ENCODE peak calls at places on chromosomes 2 and 18, in seven cellular contexts. One of them, this sample, is unnamed. For H3K4me1, the result is how much of the 10 kb centered on the place peaks cover.

GRCh38 chr2:11568436-11568835 is 34.6 kb downstream of the GREB1 start:
- DNase-seq in CD8-positive, alpha-beta T cell: no peak
- DNase-seq in adrenal gland: no peak
- DNase-seq in thyroid gland: no peak
- DNase-seq in Peyer's patch: peak
- DNase-seq in heart right ventricle: no peak
- DNase-seq in CD4-positive, alpha-beta memory T cell: no peak
- DNase-seq in this sample: no peak

GRCh38 chr18:46555213-46555612 is 101.8 kb downstream of the LOXHD1 start:
- DNase-seq in CD4-positive, alpha-beta memory T cell: no peak
- DNase-seq in Peyer's patch: no peak
- DNase-seq in CD8-positive, alpha-beta T cell: no peak
- DNase-seq in heart right ventricle: no peak
- DNase-seq in thyroid gland: no peak
- DNase-seq in adrenal gland: no peak
- DNase-seq in this sample: no peak

GRCh38 chr2:135676031-135676430 is 65.6 kb upstream of the UBXN4 start:
- DNase-seq in Peyer's patch: no peak
- DNase-seq in adrenal gland: no peak
- DNase-seq in CD8-positive, alpha-beta T cell: no peak
- DNase-seq in heart right ventricle: no peak
- DNase-seq in CD4-positive, alpha-beta memory T cell: no peak
- DNase-seq in thyroid gland: no peak
- DNase-seq in this sample: no peak

GRCh38 chr2:149036507-149037293 is 1.8 kb upstream of the LYPD6B start:
- DNase-seq in CD8-positive, alpha-beta T cell: no peak
- DNase-seq in Peyer's patch: no peak
- DNase-seq in heart right ventricle: no peak
- DNase-seq in thyroid gland: no peak
- DNase-seq in CD4-positive, alpha-beta memory T cell: no peak
- DNase-seq in adrenal gland: no peak
- DNase-seq in this sample: no peak

GRCh38 chr2:174631009-174631981 is 33.7 kb upstream of the WIPF1 start:
- DNase-seq in thyroid gland: no peak
- DNase-seq in Peyer's patch: no peak
- DNase-seq in adrenal gland: no peak
- DNase-seq in CD8-positive, alpha-beta T cell: no peak
- DNase-seq in CD4-positive, alpha-beta memory T cell: no peak
- DNase-seq in heart right ventricle: no peak
- DNase-seq in this sample: no peak

GRCh38 chr18:24188120-24188519 is 49.3 kb downstream of the CABYR start:
- DNase-seq in adrenal gland: no peak
- DNase-seq in CD4-positive, alpha-beta memory T cell: no peak
- DNase-seq in CD8-positive, alpha-beta T cell: no peak
- DNase-seq in Peyer's patch: no peak
- DNase-seq in thyroid gland: no peak
- DNase-seq in heart right ventricle: no peak
- DNase-seq in this sample: no peak

GRCh38 chr2:159891917-159892691 is 94.1 kb upstream of the CD302 start:
- DNase-seq in Peyer's patch: no peak
- DNase-seq in CD8-positive, alpha-beta T cell: no peak
- DNase-seq in heart right ventricle: no peak
- DNase-seq in adrenal gland: no peak
- DNase-seq in CD4-positive, alpha-beta memory T cell: no peak
- DNase-seq in thyroid gland: no peak
- DNase-seq in this sample: no peak

GRCh38 chr2:155021591-155021990 is 323.1 kb downstream of the KCNJ3 start:
- DNase-seq in thyroid gland: no peak
- DNase-seq in CD4-positive, alpha-beta memory T cell: no peak
- DNase-seq in Peyer's patch: no peak
- DNase-seq in CD8-positive, alpha-beta T cell: no peak
- DNase-seq in adrenal gland: no peak
- DNase-seq in heart right ventricle: no peak
- DNase-seq in this sample: no peak

GRCh38 chr18:10490401-10491289 is 35.2 kb upstream of the NAPG start:
- DNase-seq in heart right ventricle: peak
- DNase-seq in adrenal gland: no peak
- DNase-seq in thyroid gland: peak
- DNase-seq in CD8-positive, alpha-beta T cell: peak
- DNase-seq in CD4-positive, alpha-beta memory T cell: peak
- DNase-seq in Peyer's patch: peak
- DNase-seq in this sample: no peak

GRCh38 chr2:74194799-74195198 is 3.6 kb upstream of the MTHFD2 start:
- DNase-seq in CD4-positive, alpha-beta memory T cell: no peak
- DNase-seq in heart right ventricle: no peak
- DNase-seq in adrenal gland: no peak
- DNase-seq in thyroid gland: no peak
- DNase-seq in CD8-positive, alpha-beta T cell: no peak
- DNase-seq in Peyer's patch: no peak
- DNase-seq in this sample: no peak

GRCh38 chr2:28627722-28628480 is 123.7 kb upstream of the PPP1CB start:
- DNase-seq in adrenal gland: no peak
- DNase-seq in CD8-positive, alpha-beta T cell: no peak
- DNase-seq in CD4-positive, alpha-beta memory T cell: no peak
- DNase-seq in heart right ventricle: peak
- DNase-seq in thyroid gland: no peak
- DNase-seq in Peyer's patch: no peak
- DNase-seq in this sample: no peak

GRCh38 chr2:231272961-231273360 is 74.5 kb downstream of the ARMC9 start:
- DNase-seq in heart right ventricle: no peak
- DNase-seq in CD4-positive, alpha-beta memory T cell: no peak
- DNase-seq in adrenal gland: no peak
- DNase-seq in CD8-positive, alpha-beta T cell: no peak
- DNase-seq in thyroid gland: no peak
- DNase-seq in Peyer's patch: no peak
- DNase-seq in this sample: no peak

GRCh38 chr2:3968736-3969135 is 265.4 kb downstream of the DCDC2C start:
- DNase-seq in CD4-positive, alpha-beta memory T cell: no peak
- DNase-seq in adrenal gland: no peak
- DNase-seq in thyroid gland: no peak
- DNase-seq in heart right ventricle: no peak
- DNase-seq in CD8-positive, alpha-beta T cell: no peak
- DNase-seq in Peyer's patch: no peak
- DNase-seq in this sample: peak

GRCh38 chr2:7745369-7745768 is 828.2 kb downstream of the RNF144A start:
- DNase-seq in CD8-positive, alpha-beta T cell: no peak
- DNase-seq in CD4-positive, alpha-beta memory T cell: no peak
- DNase-seq in Peyer's patch: no peak
- DNase-seq in adrenal gland: no peak
- DNase-seq in thyroid gland: no peak
- DNase-seq in heart right ventricle: no peak
- DNase-seq in this sample: no peak

GRCh38 chr2:73003027-73003426 is 68.5 kb downstream of the SFXN5 start:
- DNase-seq in CD8-positive, alpha-beta T cell: no peak
- DNase-seq in CD4-positive, alpha-beta memory T cell: no peak
- DNase-seq in thyroid gland: no peak
- DNase-seq in Peyer's patch: peak
- DNase-seq in adrenal gland: no peak
- DNase-seq in heart right ventricle: no peak
- DNase-seq in this sample: no peak

GRCh38 chr18:34028341-34028740 is 196.4 kb downstream of the NOL4 start:
- DNase-seq in CD8-positive, alpha-beta T cell: no peak
- DNase-seq in thyroid gland: no peak
- DNase-seq in CD4-positive, alpha-beta memory T cell: no peak
- DNase-seq in adrenal gland: no peak
- DNase-seq in Peyer's patch: peak
- DNase-seq in heart right ventricle: no peak
- DNase-seq in this sample: no peak

GRCh38 chr2:12424820-12425219 is 291.9 kb upstream of the TRIB2 start:
- DNase-seq in CD8-positive, alpha-beta T cell: no peak
- DNase-seq in Peyer's patch: no peak
- DNase-seq in CD4-positive, alpha-beta memory T cell: no peak
- DNase-seq in heart right ventricle: no peak
- DNase-seq in adrenal gland: no peak
- DNase-seq in thyroid gland: no peak
- DNase-seq in this sample: no peak

GRCh38 chr2:121150126-121150525 is 134.9 kb downstream of the TFCP2L1 start:
- DNase-seq in adrenal gland: no peak
- DNase-seq in Peyer's patch: no peak
- DNase-seq in CD8-positive, alpha-beta T cell: no peak
- DNase-seq in CD4-positive, alpha-beta memory T cell: no peak
- DNase-seq in heart right ventricle: no peak
- DNase-seq in thyroid gland: no peak
- DNase-seq in this sample: no peak

GRCh38 chr2:108316194-108316880 is 27.6 kb downstream of the SULT1C2 start:
- DNase-seq in Peyer's patch: no peak
- DNase-seq in CD4-positive, alpha-beta memory T cell: no peak
- DNase-seq in adrenal gland: no peak
- DNase-seq in CD8-positive, alpha-beta T cell: no peak
- DNase-seq in thyroid gland: no peak
- DNase-seq in heart right ventricle: no peak
- DNase-seq in this sample: no peak
- H3K4me3 ChIP-seq in Peyer's patch: no peak
- H3K4me3 ChIP-seq in CD4-positive, alpha-beta memory T cell: no peak
- H3K4me3 ChIP-seq in adrenal gland: no peak
- H3K4me3 ChIP-seq in CD8-positive, alpha-beta T cell: no peak
- H3K4me3 ChIP-seq in thyroid gland: no peak
- H3K4me3 ChIP-seq in heart right ventricle: no peak
- H3K4me3 ChIP-seq in this sample: no peak

GRCh38 chr2:241548451-241548835 is 10.1 kb upstream of the BOK start:
- DNase-seq in thyroid gland: no peak
- DNase-seq in CD8-positive, alpha-beta T cell: no peak
- DNase-seq in heart right ventricle: no peak
- DNase-seq in CD4-positive, alpha-beta memory T cell: no peak
- DNase-seq in Peyer's patch: no peak
- DNase-seq in adrenal gland: no peak
- DNase-seq in this sample: no peak
- H3K4me1 ChIP-seq in thyroid gland: under half
- H3K4me1 ChIP-seq in CD8-positive, alpha-beta T cell: under half
- H3K4me1 ChIP-seq in heart right ventricle: under half
- H3K4me1 ChIP-seq in CD4-positive, alpha-beta memory T cell: under half
- H3K4me1 ChIP-seq in Peyer's patch: under half
- H3K4me1 ChIP-seq in adrenal gland: under half
- H3K4me1 ChIP-seq in this sample: under half

DNA sequence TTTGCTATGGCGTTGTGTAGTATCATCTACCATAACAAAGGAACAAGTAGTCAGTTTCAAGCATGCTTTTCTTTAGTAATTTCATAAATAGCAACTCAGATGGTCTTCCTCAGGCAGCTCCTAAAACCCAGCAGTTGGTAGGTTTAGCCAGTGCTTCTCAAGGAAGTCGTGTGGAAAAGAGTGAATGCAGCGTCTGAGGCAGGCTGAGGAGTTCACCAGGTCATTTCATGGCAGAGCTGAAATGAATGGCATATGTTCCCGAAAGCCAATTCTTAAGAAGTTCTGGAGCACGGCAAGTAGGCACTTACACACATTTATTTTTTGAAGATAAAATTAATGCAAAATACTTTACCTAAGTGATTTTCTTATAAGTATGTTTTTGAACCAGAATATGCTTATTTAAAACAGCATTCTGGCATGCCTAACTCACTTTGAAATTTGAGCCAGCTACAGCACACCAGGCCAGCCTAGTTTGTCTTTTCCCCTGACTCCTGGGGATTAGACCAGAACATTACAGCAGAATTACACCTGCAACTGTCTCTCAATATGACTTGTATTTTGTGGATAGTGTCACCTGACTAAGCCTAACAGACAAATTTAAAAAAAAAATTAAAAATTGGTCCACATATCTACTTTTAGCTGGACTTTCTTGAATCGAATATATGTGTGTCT is 62.2 kb downstream of the OSBPL6 start:
- DNase-seq in adrenal gland: no peak
- DNase-seq in Peyer's patch: no peak
- DNase-seq in heart right ventricle: no peak
- DNase-seq in thyroid gland: peak
- DNase-seq in CD8-positive, alpha-beta T cell: no peak
- DNase-seq in CD4-positive, alpha-beta memory T cell: no peak
- DNase-seq in this sample: no peak
- H3K4me3 ChIP-seq in adrenal gland: no peak
- H3K4me3 ChIP-seq in Peyer's patch: no peak
- H3K4me3 ChIP-seq in heart right ventricle: no peak
- H3K4me3 ChIP-seq in thyroid gland: no peak
- H3K4me3 ChIP-seq in CD8-positive, alpha-beta T cell: no peak
- H3K4me3 ChIP-seq in CD4-positive, alpha-beta memory T cell: no peak
- H3K4me3 ChIP-seq in this sample: no peak

DNA sequence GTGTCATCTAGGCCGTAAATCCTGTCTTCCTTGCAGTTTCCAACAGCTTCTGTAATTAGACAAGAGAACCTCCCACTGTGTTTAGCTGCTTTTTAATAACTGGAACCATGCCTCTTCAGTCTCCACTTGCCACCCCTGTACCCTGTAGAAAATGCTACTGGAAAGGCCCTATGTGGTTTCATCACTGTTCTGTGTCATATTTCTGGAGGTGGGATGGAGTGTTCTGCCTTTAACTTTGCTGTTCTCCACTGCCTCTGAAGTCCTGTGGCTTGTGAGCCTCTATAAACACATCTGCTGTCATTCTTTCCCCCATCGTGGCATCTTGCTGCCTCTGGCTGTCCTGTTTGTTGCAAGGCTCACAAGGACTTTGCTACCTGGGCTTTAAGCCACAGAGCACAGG is 17.9 kb downstream of the MGAT5 start:
- DNase-seq in Peyer's patch: no peak
- DNase-seq in CD4-positive, alpha-beta memory T cell: no peak
- DNase-seq in thyroid gland: no peak
- DNase-seq in heart right ventricle: no peak
- DNase-seq in adrenal gland: no peak
- DNase-seq in CD8-positive, alpha-beta T cell: no peak
- DNase-seq in this sample: no peak
- H3K4me1 ChIP-seq in Peyer's patch: under half
- H3K4me1 ChIP-seq in CD4-positive, alpha-beta memory T cell: under half
- H3K4me1 ChIP-seq in thyroid gland: under half
- H3K4me1 ChIP-seq in heart right ventricle: under half
- H3K4me1 ChIP-seq in adrenal gland: under half
- H3K4me1 ChIP-seq in CD8-positive, alpha-beta T cell: under half
- H3K4me1 ChIP-seq in this sample: under half

GRCh38 chr18:6950641-6951040 is 167.0 kb downstream of the LAMA1 start:
- DNase-seq in thyroid gland: no peak
- DNase-seq in CD8-positive, alpha-beta T cell: no peak
- DNase-seq in adrenal gland: no peak
- DNase-seq in CD4-positive, alpha-beta memory T cell: no peak
- DNase-seq in Peyer's patch: no peak
- DNase-seq in heart right ventricle: no peak
- DNase-seq in this sample: no peak
- H3K4me3 ChIP-seq in thyroid gland: no peak
- H3K4me3 ChIP-seq in CD8-positive, alpha-beta T cell: no peak
- H3K4me3 ChIP-seq in adrenal gland: no peak
- H3K4me3 ChIP-seq in CD4-positive, alpha-beta memory T cell: no peak
- H3K4me3 ChIP-seq in Peyer's patch: no peak
- H3K4me3 ChIP-seq in heart right ventricle: no peak
- H3K4me3 ChIP-seq in this sample: no peak

GRCh38 chr2:16708173-16708572 is 42.5 kb upstream of the CYRIA start:
- DNase-seq in adrenal gland: no peak
- DNase-seq in CD4-positive, alpha-beta memory T cell: no peak
- DNase-seq in heart right ventricle: no peak
- DNase-seq in Peyer's patch: no peak
- DNase-seq in thyroid gland: no peak
- DNase-seq in CD8-positive, alpha-beta T cell: no peak
- DNase-seq in this sample: no peak
- H3K4me1 ChIP-seq in adrenal gland: under half
- H3K4me1 ChIP-seq in CD4-positive, alpha-beta memory T cell: under half
- H3K4me1 ChIP-seq in heart right ventricle: under half
- H3K4me1 ChIP-seq in Peyer's patch: under half
- H3K4me1 ChIP-seq in thyroid gland: under half
- H3K4me1 ChIP-seq in CD8-positive, alpha-beta T cell: under half
- H3K4me1 ChIP-seq in this sample: under half

GRCh38 chr2:157440404-157441071 is 3.4 kb downstream of the CYTIP start:
- DNase-seq in CD4-positive, alpha-beta memory T cell: no peak
- DNase-seq in thyroid gland: no peak
- DNase-seq in CD8-positive, alpha-beta T cell: no peak
- DNase-seq in heart right ventricle: no peak
- DNase-seq in Peyer's patch: peak
- DNase-seq in adrenal gland: no peak
- DNase-seq in this sample: no peak
- H3K4me3 ChIP-seq in CD4-positive, alpha-beta memory T cell: peak
- H3K4me3 ChIP-seq in thyroid gland: no peak
- H3K4me3 ChIP-seq in CD8-positive, alpha-beta T cell: peak
- H3K4me3 ChIP-seq in heart right ventricle: peak
- H3K4me3 ChIP-seq in Peyer's patch: peak
- H3K4me3 ChIP-seq in adrenal gland: no peak
- H3K4me3 ChIP-seq in this sample: no peak

GRCh38 chr2:102099536-102100293 is 42.8 kb upstream of the IL1R1 start:
- DNase-seq in adrenal gland: no peak
- DNase-seq in heart right ventricle: no peak
- DNase-seq in thyroid gland: no peak
- DNase-seq in CD4-positive, alpha-beta memory T cell: no peak
- DNase-seq in CD8-positive, alpha-beta T cell: no peak
- DNase-seq in Peyer's patch: no peak
- DNase-seq in this sample: no peak
- H3K4me1 ChIP-seq in adrenal gland: under half
- H3K4me1 ChIP-seq in heart right ventricle: under half
- H3K4me1 ChIP-seq in thyroid gland: under half
- H3K4me1 ChIP-seq in CD4-positive, alpha-beta memory T cell: under half
- H3K4me1 ChIP-seq in CD8-positive, alpha-beta T cell: under half
- H3K4me1 ChIP-seq in Peyer's patch: under half
- H3K4me1 ChIP-seq in this sample: under half